ENCODE peak calls at places on chromosomes 1 and 21, in ten cellular contexts. R is GM13976, N is H9, V is cardiac fibroblast, X is nephron progenitor cell, K is lower lobe of right lung, T is ovary, Q is tibial nerve, A is upper lobe of right lung, C is WERI-Rb-1. Y is an unnamed sample.

GRCh38 chr21:38668501-38668900 is 137.2 kb upstream of the ETS2 start:
- DNase-seq in K (no peak), R (no peak), N (no peak), X (no peak), C (no peak), A (no peak), V (no peak), T (no peak), Q (no peak), Y (no peak)

GRCh38 chr1:41382531-41383090 is 21.4 kb downstream of the FOXO6 start:
- DNase-seq in Q (peak; percentile 45), N (peak; percentile 69), T (peak; percentile 77), A (peak; percentile 82), C (no peak), X (peak; percentile 32), K (peak; percentile 68), V (peak; percentile 51), R (peak; percentile 51), Y (no peak)

GRCh38 chr1:72281144-72281543 is 1.2 kb downstream of the NEGR1 start:
- DNase-seq in C (no peak), Q (no peak), X (peak; percentile 1), A (no peak), R (no peak), V (no peak), N (no peak), T (no peak), K (no peak), Y (no peak)

GRCh38 chr1:12064073-12064969 is 1.2 kb downstream of the TNFRSF8 start:
- DNase-seq in A (no peak), Q (no peak), X (no peak), C (no peak), N (no peak), K (no peak), T (no peak), R (no peak), V (no peak), Y (no peak)

GRCh38 chr1:197049100-197049499 is 18.0 kb downstream of the F13B start:
- DNase-seq in R (no peak), A (no peak), X (no peak), T (no peak), K (no peak), C (no peak), N (no peak), Q (no peak), V (no peak), Y (no peak)

GRCh38 chr1:226635456-226635941 is 86.9 kb downstream of the STUM start:
- DNase-seq in K (peak; percentile 46), Q (no peak), T (peak; percentile 15), X (no peak), V (no peak), R (no peak), C (no peak), N (no peak), A (peak; percentile 53), Y (peak; percentile 16)

GRCh38 chr1:228085287-228085926 is 2.9 kb downstream of the ARF1 start:
- DNase-seq in T (no peak), N (no peak), X (no peak), V (peak; percentile 90), C (peak; percentile 53), R (no peak), A (peak; percentile 64), K (peak; percentile 49), Q (no peak), Y (no peak)

GRCh38 chr1:87942165-87942564 is 613.5 kb downstream of the LMO4 start:
- DNase-seq in R (no peak), V (peak; percentile 21), N (no peak), K (peak; percentile 49), A (no peak), X (no peak), T (no peak), C (no peak), Q (peak; percentile 17), Y (no peak)

GRCh38 chr1:110880708-110881374 is 7.9 kb downstream of the CD53 start:
- DNase-seq in C (peak; percentile 12), N (no peak), T (no peak), V (no peak), X (no peak), A (no peak), R (no peak), K (no peak), Q (no peak), Y (no peak)

GRCh38 chr1:169105434-169106094 is 926 bp upstream of the ATP1B1 start:
- DNase-seq in C (peak; percentile 83), R (peak; percentile 69), A (peak; percentile 97), X (peak; percentile 79), N (peak; percentile 88), V (peak; percentile 37), Q (peak; percentile 26), T (peak; percentile 72), K (peak; percentile 94), Y (no peak)
- TF ChIP-seq CTCF in C (no peak), R (peak; percentile 12), A (no peak), X (no peak), N (peak; percentile 23), V (no peak), Q (no peak), T (no peak), K (no peak), Y (no peak)

GRCh38 chr1:212585210-212585609 is 23.4 kb upstream of the ATF3 start:
- DNase-seq in N (no peak), Q (no peak), T (no peak), A (no peak), X (no peak), V (no peak), C (no peak), R (no peak), K (no peak), Y (no peak)

GRCh38 chr1:212589434-212589833 is 19.1 kb upstream of the ATF3 start:
- DNase-seq in X (no peak), Q (no peak), N (no peak), A (no peak), C (no peak), V (no peak), R (no peak), K (no peak), T (no peak), Y (no peak)

GRCh38 chr1:212587304-212588136 is 21.0 kb upstream of the ATF3 start:
- DNase-seq in N (no peak), C (no peak), R (no peak), V (peak; percentile 73), T (no peak), X (no peak), A (no peak), Q (no peak), K (no peak), Y (no peak)

GRCh38 chr1:212586429-212587303 is 21.9 kb upstream of the ATF3 start:
- DNase-seq in A (no peak), V (no peak), N (no peak), R (peak; percentile 72), C (no peak), X (no peak), K (no peak), T (no peak), Q (no peak), Y (no peak)

GRCh38 chr1:212588137-212588510 is 20.4 kb upstream of the ATF3 start:
- DNase-seq in T (no peak), C (peak; percentile 73), Q (no peak), V (no peak), K (no peak), R (no peak), A (no peak), N (no peak), X (no peak), Y (no peak)
- TF ChIP-seq CTCF in T (no peak), C (peak; percentile 23), Q (no peak), V (no peak), K (no peak), R (no peak), A (no peak), N (no peak), X (no peak), Y (no peak)

GRCh38 chr1:85308837-85309350 is 32.5 kb upstream of the BCL10 start:
- DNase-seq in A (no peak), N (no peak), Q (no peak), V (no peak), X (no peak), C (no peak), K (no peak), T (no peak), R (no peak), Y (no peak)

GRCh38 chr1:85306236-85306635 is 29.8 kb upstream of the BCL10 start:
- DNase-seq in K (no peak), A (no peak), C (no peak), X (no peak), R (no peak), T (no peak), V (no peak), Q (no peak), N (no peak), Y (no peak)

GRCh38 chr1:85311818-85312217 is 35.4 kb upstream of the BCL10 start:
- DNase-seq in K (no peak), T (no peak), R (no peak), V (no peak), N (no peak), A (no peak), X (no peak), Q (no peak), C (no peak), Y (no peak)

GRCh38 chr1:85303440-85304162 is 27.2 kb upstream of the BCL10 start:
- DNase-seq in T (no peak), C (no peak), A (no peak), X (no peak), R (no peak), Q (no peak), K (no peak), N (no peak), V (no peak), Y (no peak)

GRCh38 chr1:85307987-85308836 is 31.8 kb upstream of the BCL10 start:
- DNase-seq in N (peak; percentile 93), K (peak; percentile 87), V (peak; percentile 93), C (peak; percentile 89), Q (peak; percentile 72), X (peak; percentile 91), R (peak; percentile 69), T (peak; percentile 88), A (peak; percentile 92), Y (peak; percentile 57)
- TF ChIP-seq CTCF in N (peak; percentile 98), K (peak; percentile 94), V (peak; percentile 99), C (peak; percentile 93), Q (peak; percentile 81), X (peak; percentile 96), R (peak; percentile 89), T (peak; percentile 92), A (peak; percentile 96), Y (peak; percentile 61)

GRCh38 chr1:161198877-161199431 is at the start of gene ADAMTS4:
- DNase-seq in N (peak; percentile 82), C (peak; percentile 65), V (peak; percentile 91), R (no peak), X (no peak), A (no peak), T (peak; percentile 95), K (no peak), Q (no peak), Y (no peak)

GRCh38 chr1:161199506-161200119 is 759 bp upstream of the ADAMTS4 start:
- DNase-seq in A (no peak), C (no peak), K (no peak), X (no peak), R (no peak), N (no peak), T (no peak), V (peak; percentile 39), Q (no peak), Y (no peak)

GRCh38 chr1:161200992-161201827 is 957 bp upstream of the NDUFS2 start:
- DNase-seq in C (no peak), T (peak; percentile 91), N (no peak), V (peak; percentile 96), Q (no peak), R (peak; percentile 22), A (no peak), K (no peak), X (no peak), Y (no peak)

GRCh38 chr1:161200421-161200991 is 1.7 kb upstream of the ADAMTS4 start:
- DNase-seq in Q (no peak), T (no peak), R (peak; percentile 18), V (no peak), C (no peak), N (peak; percentile 50), X (no peak), K (no peak), A (no peak), Y (no peak)

GRCh38 chr1:161201828-161202712 is at the start of gene NDUFS2:
- DNase-seq in V (peak; percentile 99), R (peak; percentile 96), C (peak; percentile 100), A (peak; percentile 97), X (peak; percentile 92), N (peak; percentile 99), T (peak; percentile 99), Q (peak; percentile 95), K (peak; percentile 99), Y (peak; percentile 82)
- TF ChIP-seq CTCF in V (peak; percentile 19), R (no peak), C (peak; percentile 63), A (no peak), X (peak; percentile 10), N (peak; percentile 56), T (peak; percentile 10), Q (no peak), K (no peak), Y (no peak)

Y was measured in activated B cell treated with CpG ODN at 0.5 μM for 24 hours.